ENCODE peak calls at places on chromosomes 6 and 20, in six cellular contexts. K is lower lobe of right lung, N is cardiac fibroblast, V is heart right ventricle, Z is MM.1S, Q is breast epithelium. G is an unnamed sample.

GRCh38 chr6:67393356-67393755 is 1241.7 kb upstream of the ADGRB3 start:
- DNase-seq in Q (no peak), K (no peak), Z (no peak), N (peak; percentile 70), V (no peak), G (no peak)

GRCh38 chr6:106997392-106998257 is 23.1 kb upstream of the CD24 start:
- DNase-seq in Q (no peak), N (peak; percentile 66), K (peak; percentile 51), Z (peak; percentile 55), V (no peak), G (peak; percentile 73)

GRCh38 chr6:161549977-161550655 is 276.3 kb upstream of the AGPAT4 start:
- DNase-seq in N (no peak), Q (no peak), Z (no peak), V (no peak), K (no peak), G (peak; percentile 7)

GRCh38 chr6:166194885-166195860 is 27.5 kb upstream of the TBXT start:
- DNase-seq in V (no peak), N (no peak), K (no peak), Z (no peak), Q (no peak), G (no peak)

GRCh38 chr6:117559299-117559698 is 43.0 kb downstream of the GOPC start:
- DNase-seq in N (no peak), Q (no peak), V (no peak), K (no peak), Z (no peak), G (no peak)

GRCh38 chr6:11654876-11655275 is 117.3 kb downstream of the TMEM170B start:
- DNase-seq in N (peak; percentile 27), Z (no peak), K (no peak), Q (no peak), V (no peak), G (no peak)

GRCh38 chr6:129966125-129966524 is 52.3 kb upstream of the L3MBTL3 start:
- DNase-seq in N (no peak), K (no peak), V (no peak), Z (no peak), Q (no peak), G (no peak)

GRCh38 chr6:26159417-26160273 is 72.4 kb downstream of the HFE start:
- DNase-seq in N (peak; percentile 51), K (no peak), Q (no peak), Z (peak; percentile 23), V (no peak), G (no peak)

GRCh38 chr20:33783818-33784217 is 27.3 kb upstream of the CHMP4B start:
- DNase-seq in V (no peak), N (no peak), Q (no peak), Z (no peak), K (no peak), G (no peak)

GRCh38 chr6:147530132-147531060 is 21.9 kb downstream of the SAMD5 start:
- DNase-seq in Q (no peak), N (no peak), Z (peak; percentile 83), V (no peak), K (no peak), G (peak; percentile 91)

GRCh38 chr6:9523462-9523861 is 891.4 kb downstream of the TFAP2A start:
- DNase-seq in K (no peak), N (peak; percentile 80), V (no peak), Z (no peak), Q (no peak), G (no peak)

GRCh38 chr6:70133246-70133645 is 169.6 kb downstream of the COL9A1 start:
- DNase-seq in V (no peak), Z (no peak), K (no peak), N (no peak), Q (no peak), G (peak; percentile 32)

GRCh38 chr6:111793711-111794111 is 79.5 kb downstream of the FYN start:
- DNase-seq in N (no peak), Q (no peak), K (no peak), V (no peak), Z (no peak), G (no peak)

GRCh38 chr6:1838604-1839003 is 228.9 kb downstream of the FOXC1 start:
- DNase-seq in Z (no peak), V (no peak), N (peak; percentile 28), K (no peak), Q (no peak), G (no peak)

GRCh38 chr6:10904015-10904414 is 17.2 kb downstream of the SYCP2L start:
- DNase-seq in Z (no peak), K (no peak), Q (no peak), N (no peak), V (no peak), G (no peak)

GRCh38 chr6:149933461-149933860 is 8.4 kb upstream of the ULBP2 start:
- DNase-seq in Q (no peak), V (no peak), Z (no peak), N (no peak), K (no peak), G (no peak)

GRCh38 chr6:109496036-109496761 is 13.2 kb upstream of the ZBTB24 start:
- DNase-seq in Q (no peak), N (no peak), V (no peak), K (no peak), Z (no peak), G (no peak)

GRCh38 chr6:118810420-118811027 is 83.4 kb upstream of the ASF1A start:
- DNase-seq in V (no peak), N (no peak), K (peak; percentile 54), Z (no peak), Q (peak; percentile 27), G (peak; percentile 92)

GRCh38 chr6:141095308-141095707 is 1037.4 kb upstream of the GJE1 start:
- DNase-seq in V (no peak), N (no peak), K (no peak), Q (no peak), Z (no peak), G (no peak)

GRCh38 chr6:110329348-110329728 is 28.8 kb downstream of the METTL24 start:
- DNase-seq in N (no peak), Z (no peak), V (no peak), K (no peak), Q (no peak), G (no peak)

GRCh38 chr6:20128018-20128417 is 84.3 kb downstream of the MBOAT1 start:
- DNase-seq in Q (no peak), Z (no peak), K (no peak), V (no peak), N (no peak), G (no peak)

GRCh38 chr6:30459145-30459544 is 30.2 kb upstream of the HLA-E start:
- DNase-seq in Z (no peak), K (no peak), Q (no peak), N (no peak), V (no peak), G (no peak)

GRCh38 chr6:135750081-135750480 is 101.4 kb upstream of the PDE7B start:
- DNase-seq in K (no peak), Q (no peak), V (no peak), Z (no peak), N (peak; percentile 70), G (no peak)

GRCh38 chr6:88989215-88989614 is 25.8 kb upstream of the RNGTT start:
- DNase-seq in Z (no peak), K (no peak), V (no peak), N (peak; percentile 46), Q (no peak), G (no peak)

GRCh38 chr6:134002821-134003220 is 49.6 kb downstream of the SLC2A12 start:
- DNase-seq in K (no peak), V (no peak), N (no peak), Z (peak; percentile 21), Q (peak; percentile 39), G (no peak)

DNA sequence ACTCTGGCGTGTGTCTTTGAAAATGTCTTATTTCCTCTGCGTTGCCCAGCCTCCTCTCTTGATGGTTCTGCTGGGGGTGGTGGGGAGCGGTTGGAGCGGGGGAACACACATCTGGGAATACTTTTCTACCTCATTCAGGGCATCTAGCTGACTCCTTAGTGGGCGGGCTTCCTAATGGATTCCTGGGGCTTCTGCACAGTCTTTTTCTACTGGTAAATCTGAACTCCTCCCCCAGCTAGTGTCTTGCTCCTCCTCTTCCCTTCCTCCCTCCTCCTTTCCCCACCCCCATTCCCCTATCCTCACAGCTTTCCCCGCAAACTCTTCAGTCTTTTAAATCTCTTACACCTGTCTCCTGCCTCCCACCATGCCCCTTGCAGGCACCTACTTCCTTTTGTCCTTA is 74.4 kb downstream of the PRL start:
- DNase-seq in V (no peak), K (no peak), Q (no peak), Z (no peak), N (no peak), G (no peak)
- H3K4me3 ChIP-seq in V (no peak overlapping the region), K (no peak overlapping the region), Q (no peak overlapping the region), Z (no peak overlapping the region), N (no peak overlapping the region), G (no peak overlapping the region)

GRCh38 chr6:2848851-2849250 is 7.2 kb upstream of the SERPINB1 start:
- DNase-seq in N (no peak), Q (no peak), Z (peak; percentile 75), V (no peak), K (no peak), G (peak; percentile 54)
- H3K4me3 ChIP-seq in N (no peak overlapping the region), Q (no peak overlapping the region), Z (no peak overlapping the region), V (no peak overlapping the region), K (no peak overlapping the region), G (no peak overlapping the region)

DNA sequence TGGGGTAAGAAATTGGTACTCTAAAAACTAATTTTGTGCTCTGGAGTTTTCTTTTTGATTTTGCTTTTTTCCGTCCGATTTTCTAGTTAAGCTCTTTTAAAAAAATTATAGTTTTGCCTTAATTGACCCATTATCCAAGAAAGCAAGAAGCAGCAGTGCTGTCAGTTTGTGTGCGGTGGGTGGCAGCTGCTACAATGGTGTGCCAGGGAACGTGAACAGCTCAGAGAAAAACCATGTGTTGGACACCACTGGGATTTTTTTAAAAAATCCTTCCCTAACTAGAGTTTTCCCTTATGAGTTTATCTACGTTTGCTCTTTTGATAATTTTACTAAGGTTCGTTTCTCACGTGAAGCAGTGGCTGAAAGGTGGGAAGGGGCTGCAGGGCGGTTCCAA is 8.0 kb downstream of the MAP3K5 start:
- DNase-seq in V (no peak), K (no peak), N (no peak), Z (no peak), Q (no peak), G (no peak)
- H3K4me3 ChIP-seq in V (no peak overlapping the region), K (peak overlapping the region; percentile 41), N (no peak overlapping the region), Z (no peak overlapping the region), Q (no peak overlapping the region), G (no peak overlapping the region)

DNA sequence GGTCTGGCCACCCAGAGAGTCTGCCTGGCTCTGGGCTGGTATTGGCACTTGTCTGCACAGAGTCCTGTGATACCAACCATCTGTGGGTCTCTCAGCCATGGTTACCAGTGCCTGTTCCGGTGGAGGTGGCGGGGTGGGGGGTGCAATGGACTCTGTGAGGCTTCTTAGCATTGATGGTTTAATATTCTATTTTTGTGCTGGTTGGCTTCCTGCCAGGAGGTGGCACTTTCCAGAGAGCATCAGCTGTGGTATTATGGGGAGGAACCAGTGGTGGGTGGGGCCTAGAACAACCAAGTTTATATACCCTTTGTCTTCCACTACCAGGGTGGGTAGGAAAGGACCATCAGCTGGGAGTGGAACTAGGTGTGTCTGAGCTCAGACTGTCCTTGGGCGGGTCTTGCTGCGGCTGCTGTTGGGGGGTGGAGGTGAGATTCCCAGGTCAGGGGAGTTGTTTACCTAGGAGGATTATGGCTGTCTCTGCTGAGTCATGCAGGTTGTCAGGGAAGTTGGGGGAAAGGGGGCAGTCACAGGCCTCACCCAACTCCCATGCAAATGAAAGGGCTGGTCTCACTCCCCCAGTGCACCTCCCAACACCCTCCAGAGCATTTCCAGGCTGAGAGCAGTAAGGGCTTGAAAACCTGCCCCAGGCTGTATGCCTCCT is 117.5 kb downstream of the FLRT3 start:
- DNase-seq in N (no peak), Z (peak; percentile 24), V (peak; percentile 25), Q (no peak), K (no peak), G (peak; percentile 18)
- H3K4me3 ChIP-seq in N (no peak overlapping the region), Z (no peak overlapping the region), V (no peak overlapping the region), Q (no peak overlapping the region), K (no peak overlapping the region), G (no peak overlapping the region)